ENCODE peak calls at places on chromosomes 5 and 9, in nine cellular contexts. One of them, this sample, is unnamed.

GRCh38 chr5:149388498-149389190 is 9.6 kb upstream of the IL17B start:
- DNase-seq in naive B cell: no peak
- DNase-seq in AML-193: no peak
- DNase-seq in GM12891: no peak
- DNase-seq in CD4-positive, CD25-positive, alpha-beta regulatory T cell: no peak
- DNase-seq in EL: no peak
- DNase-seq in HL-60: no peak
- DNase-seq in hippocampal formation: no peak
- DNase-seq in LNCaP clone FGC: no peak
- DNase-seq in this sample: no peak

GRCh38 chr5:121189569-121190305 is 661.9 kb upstream of the FTMT start:
- DNase-seq in naive B cell: no peak
- DNase-seq in AML-193: no peak
- DNase-seq in GM12891: no peak
- DNase-seq in CD4-positive, CD25-positive, alpha-beta regulatory T cell: no peak
- DNase-seq in EL: peak; percentile 26
- DNase-seq in HL-60: no peak
- DNase-seq in hippocampal formation: peak; percentile 24
- DNase-seq in LNCaP clone FGC: peak; percentile 14
- DNase-seq in this sample: peak; percentile 10

GRCh38 chr9:128523199-128523925 is 18.8 kb downstream of the GLE1 start:
- DNase-seq in naive B cell: no peak
- DNase-seq in AML-193: no peak
- DNase-seq in GM12891: no peak
- DNase-seq in CD4-positive, CD25-positive, alpha-beta regulatory T cell: no peak
- DNase-seq in EL: peak; percentile 53
- DNase-seq in HL-60: no peak
- DNase-seq in hippocampal formation: no peak
- DNase-seq in LNCaP clone FGC: no peak
- DNase-seq in this sample: peak; percentile 59

GRCh38 chr9:136567651-136568287 is 21.9 kb upstream of the NOTCH1 start:
- DNase-seq in naive B cell: no peak
- DNase-seq in AML-193: no peak
- DNase-seq in GM12891: no peak
- DNase-seq in CD4-positive, CD25-positive, alpha-beta regulatory T cell: no peak
- DNase-seq in EL: peak; percentile 95
- DNase-seq in HL-60: no peak
- DNase-seq in hippocampal formation: no peak
- DNase-seq in LNCaP clone FGC: no peak
- DNase-seq in this sample: peak; percentile 51

GRCh38 chr5:9599391-9599790 is 30.8 kb downstream of the TAS2R1 start:
- DNase-seq in naive B cell: no peak
- DNase-seq in AML-193: no peak
- DNase-seq in GM12891: no peak
- DNase-seq in CD4-positive, CD25-positive, alpha-beta regulatory T cell: no peak
- DNase-seq in EL: no peak
- DNase-seq in HL-60: no peak
- DNase-seq in hippocampal formation: no peak
- DNase-seq in LNCaP clone FGC: no peak
- DNase-seq in this sample: no peak

GRCh38 chr9:68955281-68955680 is 58.6 kb downstream of the PRKACG start:
- DNase-seq in naive B cell: no peak
- DNase-seq in AML-193: no peak
- DNase-seq in GM12891: no peak
- DNase-seq in CD4-positive, CD25-positive, alpha-beta regulatory T cell: no peak
- DNase-seq in EL: no peak
- DNase-seq in HL-60: no peak
- DNase-seq in hippocampal formation: no peak
- DNase-seq in LNCaP clone FGC: no peak
- DNase-seq in this sample: no peak

GRCh38 chr9:127884976-127885490 is 7.6 kb upstream of the AK1 start:
- DNase-seq in naive B cell: no peak
- DNase-seq in AML-193: no peak
- DNase-seq in GM12891: no peak
- DNase-seq in CD4-positive, CD25-positive, alpha-beta regulatory T cell: no peak
- DNase-seq in EL: no peak
- DNase-seq in HL-60: no peak
- DNase-seq in hippocampal formation: no peak
- DNase-seq in LNCaP clone FGC: no peak
- DNase-seq in this sample: no peak

GRCh38 chr5:141558150-141558549 is 60.6 kb downstream of the DIAPH1 start:
- DNase-seq in naive B cell: no peak
- DNase-seq in AML-193: no peak
- DNase-seq in GM12891: no peak
- DNase-seq in CD4-positive, CD25-positive, alpha-beta regulatory T cell: no peak
- DNase-seq in EL: no peak
- DNase-seq in HL-60: no peak
- DNase-seq in hippocampal formation: no peak
- DNase-seq in LNCaP clone FGC: no peak
- DNase-seq in this sample: peak; percentile 72

GRCh38 chr9:134545213-134546211 is 96.1 kb upstream of the COL5A1 start:
- DNase-seq in naive B cell: no peak
- DNase-seq in AML-193: no peak
- DNase-seq in GM12891: no peak
- DNase-seq in CD4-positive, CD25-positive, alpha-beta regulatory T cell: no peak
- DNase-seq in EL: peak; percentile 84
- DNase-seq in HL-60: no peak
- DNase-seq in hippocampal formation: no peak
- DNase-seq in LNCaP clone FGC: no peak
- DNase-seq in this sample: no peak

GRCh38 chr5:95892784-95893354 is 68.8 kb downstream of the ELL2 start:
- DNase-seq in naive B cell: no peak
- DNase-seq in AML-193: peak; percentile 64
- DNase-seq in GM12891: no peak
- DNase-seq in CD4-positive, CD25-positive, alpha-beta regulatory T cell: no peak
- DNase-seq in EL: peak; percentile 53
- DNase-seq in HL-60: no peak
- DNase-seq in hippocampal formation: no peak
- DNase-seq in LNCaP clone FGC: no peak
- DNase-seq in this sample: peak; percentile 52

GRCh38 chr5:1344975-1345838 is at the start of gene CLPTM1L:
- DNase-seq in naive B cell: peak; percentile 90
- DNase-seq in AML-193: peak; percentile 63
- DNase-seq in GM12891: peak; percentile 100
- DNase-seq in CD4-positive, CD25-positive, alpha-beta regulatory T cell: peak; percentile 85
- DNase-seq in EL: peak; percentile 83
- DNase-seq in HL-60: peak; percentile 72
- DNase-seq in hippocampal formation: peak; percentile 72
- DNase-seq in LNCaP clone FGC: peak; percentile 41
- DNase-seq in this sample: peak; percentile 88

GRCh38 chr5:144292029-144292428 is 121.4 kb downstream of the KCTD16 start:
- DNase-seq in naive B cell: no peak
- DNase-seq in AML-193: no peak
- DNase-seq in GM12891: no peak
- DNase-seq in CD4-positive, CD25-positive, alpha-beta regulatory T cell: no peak
- DNase-seq in EL: no peak
- DNase-seq in HL-60: no peak
- DNase-seq in hippocampal formation: no peak
- DNase-seq in LNCaP clone FGC: no peak
- DNase-seq in this sample: no peak

GRCh38 chr9:128702445-128702948 is at the start of gene PKN3:
- DNase-seq in naive B cell: peak; percentile 81
- DNase-seq in AML-193: peak; percentile 68
- DNase-seq in GM12891: peak; percentile 98
- DNase-seq in CD4-positive, CD25-positive, alpha-beta regulatory T cell: peak; percentile 69
- DNase-seq in EL: peak; percentile 87
- DNase-seq in HL-60: peak; percentile 79
- DNase-seq in hippocampal formation: peak; percentile 14
- DNase-seq in LNCaP clone FGC: no peak
- DNase-seq in this sample: peak; percentile 89

GRCh38 chr9:2015581-2016410 is 649 bp downstream of the SMARCA2 start:
- DNase-seq in naive B cell: peak; percentile 46
- DNase-seq in AML-193: no peak
- DNase-seq in GM12891: peak; percentile 11
- DNase-seq in CD4-positive, CD25-positive, alpha-beta regulatory T cell: peak; percentile 40
- DNase-seq in EL: peak; percentile 59
- DNase-seq in HL-60: peak; percentile 55
- DNase-seq in hippocampal formation: peak; percentile 58
- DNase-seq in LNCaP clone FGC: no peak
- DNase-seq in this sample: peak; percentile 47